ENCODE peak calls at places on chromosomes 4 and X, in five cellular contexts. W is GM12878, N is H1, D is HepG2, Y is K562. S is an unnamed sample.

GRCh38 chr4:167143018-167143417 is 91.3 kb downstream of the SPOCK3 start:
- DNase-seq in W (no peak), N (no peak), D (no peak), Y (no peak), S (no peak)

GRCh38 chr4:4446434-4446833 is 59.5 kb downstream of the NSG1 start:
- DNase-seq in W (no peak), N (no peak), D (no peak), Y (no peak), S (no peak)

GRCh38 chrX:74534569-74535038 is 79.8 kb downstream of the RLIM start:
- DNase-seq in Y (no peak), D (no peak), N (no peak), W (peak; percentile 36), S (no peak)

GRCh38 chrX:70175338-70175737 is 1.9 kb upstream of the DGAT2L6 start:
- DNase-seq in W (peak; percentile 20), N (no peak), D (no peak), Y (no peak), S (no peak)

GRCh38 chr4:23720556-23720955 is 169.3 kb downstream of the PPARGC1A start:
- DNase-seq in N (no peak), W (no peak), D (no peak), Y (no peak), S (no peak)

GRCh38 chr4:148447672-148448071 is 5.5 kb upstream of the NR3C2 start:
- DNase-seq in W (no peak), Y (no peak), N (no peak), D (no peak), S (no peak)

GRCh38 chr4:172982151-172982590 is 186.4 kb upstream of the GALNT7 start:
- DNase-seq in N (no peak), Y (no peak), W (peak; percentile 33), D (no peak), S (no peak)

GRCh38 chr4:128979934-128980333 is 113.4 kb downstream of the SCLT1 start:
- DNase-seq in W (no peak), N (no peak), Y (peak; percentile 8), D (no peak), S (peak; percentile 15)

GRCh38 chr4:128387600-128388351 is 100.2 kb upstream of the PGRMC2 start:
- DNase-seq in Y (no peak), D (no peak), W (no peak), N (no peak), S (no peak)

DNA sequence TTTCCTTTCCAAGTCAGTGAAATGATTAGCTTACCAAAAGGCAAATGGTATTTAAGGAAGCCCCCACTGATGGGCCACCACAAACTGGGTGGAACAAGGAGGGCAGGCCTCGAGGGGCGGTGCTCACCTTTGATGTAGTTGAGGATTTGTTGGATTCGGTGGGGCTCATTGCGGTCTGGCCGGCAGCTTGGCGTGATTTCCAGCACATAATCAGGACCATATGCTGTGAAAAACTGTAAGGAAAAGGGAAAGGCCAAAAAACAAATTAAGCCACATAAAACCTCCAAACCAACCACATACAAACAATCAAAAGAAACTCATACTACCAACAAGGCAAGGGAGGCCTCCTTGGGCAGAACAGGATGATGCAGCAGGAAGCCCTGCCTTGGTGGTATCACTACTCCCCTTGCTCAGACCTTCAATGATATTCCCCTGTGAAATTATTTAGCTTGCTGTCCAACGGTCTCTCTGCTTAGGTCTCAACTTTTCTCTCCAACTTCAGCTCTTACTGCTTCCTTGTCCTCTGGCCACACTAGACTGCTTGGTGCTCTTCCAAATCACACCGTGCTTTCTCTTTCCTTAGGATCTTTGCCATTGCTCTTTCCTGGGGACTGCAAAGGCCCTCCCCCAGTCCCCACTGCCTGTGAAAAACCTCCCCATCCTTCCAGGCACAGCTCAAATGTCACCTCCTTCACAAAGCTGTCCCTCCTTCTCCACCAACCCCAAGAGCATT is 46.1 kb upstream of the CITED1 start:
- DNase-seq in N (no peak), Y (no peak), D (no peak), W (no peak), S (no peak)
- TF ChIP-seq RFX5 in N (no peak), Y (no peak), D (no peak), W (no peak), S (no peak)

DNA sequence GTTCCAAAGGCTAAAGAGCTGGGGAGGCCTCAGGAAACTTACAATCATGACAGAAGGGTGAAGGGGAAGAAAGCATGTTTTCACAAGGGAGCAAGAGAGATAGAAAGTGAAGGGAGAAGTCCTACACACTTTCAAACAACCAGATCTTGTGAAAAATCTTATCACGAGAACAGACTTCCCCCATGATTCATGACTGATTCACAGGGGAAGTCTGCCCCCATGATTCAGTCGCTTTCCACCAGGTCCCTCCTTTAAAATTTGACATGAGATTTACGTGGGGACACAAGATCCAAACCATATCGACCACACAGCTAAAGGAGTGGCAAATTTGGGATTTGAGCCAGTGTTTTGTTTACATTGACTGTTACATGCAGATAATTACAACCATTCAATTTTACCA is 971.1 kb upstream of the HS3ST1 start:
- DNase-seq in N (no peak), Y (no peak), D (no peak), W (no peak), S (no peak)
- TF ChIP-seq GABPA in N (no peak), Y (no peak), D (no peak), W (no peak), S (no peak)

GRCh38 chr4:152719291-152719690 is 39.5 kb upstream of the TMEM154 start:
- DNase-seq in D (peak; percentile 18), Y (no peak), W (no peak), N (no peak), S (no peak)

GRCh38 chr4:152715076-152715475 is 35.3 kb upstream of the TMEM154 start:
- DNase-seq in N (no peak), D (no peak), Y (no peak), W (no peak), S (no peak)

GRCh38 chr4:152724494-152724893 is 44.7 kb upstream of the TMEM154 start:
- DNase-seq in W (no peak), Y (no peak), N (no peak), D (no peak), S (no peak)

GRCh38 chr4:152723236-152723635 is 43.4 kb upstream of the TMEM154 start:
- DNase-seq in W (no peak), N (no peak), Y (no peak), D (no peak), S (no peak)

DNA sequence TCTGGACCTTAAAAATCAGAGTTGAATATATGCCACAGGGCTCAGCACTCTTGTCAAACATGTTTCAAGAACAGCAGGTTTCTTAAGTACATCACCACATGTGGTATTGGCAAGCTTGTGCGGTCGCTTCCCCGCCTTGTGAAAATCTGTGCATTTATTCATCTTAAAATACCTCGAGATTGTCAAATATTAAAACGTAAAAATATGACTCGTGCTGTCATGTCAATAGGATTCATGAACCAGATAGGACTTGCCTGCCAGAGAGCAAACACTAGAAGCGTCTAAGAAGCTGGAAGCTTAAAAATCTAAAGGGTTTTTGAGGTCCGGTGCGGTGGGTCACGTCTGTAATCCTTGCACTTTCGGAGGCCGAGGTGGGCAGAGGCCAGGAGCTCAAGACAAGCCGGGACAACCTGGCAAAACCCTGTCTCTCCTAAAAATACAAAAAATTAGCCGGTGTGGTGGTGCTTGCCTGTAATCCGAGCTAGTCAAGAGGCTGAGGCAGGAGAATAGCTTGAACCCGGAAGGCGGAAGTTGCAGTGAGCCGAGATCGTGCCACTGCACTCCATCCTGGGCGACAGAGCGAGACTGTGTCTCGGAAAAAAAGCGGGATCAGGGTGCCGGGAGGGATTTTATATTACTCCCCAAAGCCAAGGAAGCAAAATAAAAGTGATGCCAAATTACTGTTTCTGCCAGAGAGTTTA is 40.2 kb upstream of the TMEM154 start:
- DNase-seq in N (no peak), W (no peak), D (no peak), Y (no peak), S (no peak)
- H3K9ac ChIP-seq in N (no peak overlapping the region), W (no peak overlapping the region), D (no peak overlapping the region), Y (no peak overlapping the region), S (no peak overlapping the region)

DNA sequence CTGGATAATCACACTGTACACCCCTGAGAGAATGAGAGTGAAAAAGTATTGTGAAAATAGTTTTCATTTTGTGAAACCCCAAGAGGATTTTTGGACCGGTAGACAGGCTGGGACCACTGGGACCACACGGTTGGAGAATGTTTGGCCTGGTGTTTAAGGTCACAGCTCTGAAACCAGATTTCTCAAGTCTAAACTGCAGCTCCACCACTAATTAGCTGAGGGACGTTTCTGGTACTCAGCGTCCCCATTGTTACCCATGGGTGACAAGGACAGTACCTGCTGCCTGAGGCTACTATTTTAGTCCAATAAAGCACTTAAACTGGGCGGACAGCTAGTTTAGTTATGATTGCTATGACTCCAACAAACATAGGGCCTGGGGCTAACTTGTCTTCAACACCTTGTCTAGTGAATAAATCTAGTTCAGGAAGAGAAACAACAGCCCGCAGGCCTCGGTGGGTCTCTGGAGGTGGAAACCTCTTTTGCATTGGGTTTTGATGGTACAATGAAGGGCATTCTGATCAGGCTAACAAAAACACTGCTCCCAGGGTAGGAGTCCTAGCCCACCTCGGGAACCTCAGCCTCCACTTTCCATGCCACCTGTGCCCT is 509 bp upstream of the USP11 start:
- DNase-seq in N (no peak), D (no peak), Y (no peak), W (no peak), S (no peak)
- TF ChIP-seq RFX5 in N (no peak), D (no peak), Y (no peak), W (no peak), S (no peak)

GRCh38 chr4:152696764-152697250 is 17.0 kb upstream of the TMEM154 start:
- DNase-seq in N (no peak), W (peak; percentile 98), D (peak; percentile 63), Y (no peak), S (no peak)
- TF ChIP-seq GABPA in N (no peak), W (peak; percentile 49), D (no peak), Y (no peak), S (no peak)

DNA sequence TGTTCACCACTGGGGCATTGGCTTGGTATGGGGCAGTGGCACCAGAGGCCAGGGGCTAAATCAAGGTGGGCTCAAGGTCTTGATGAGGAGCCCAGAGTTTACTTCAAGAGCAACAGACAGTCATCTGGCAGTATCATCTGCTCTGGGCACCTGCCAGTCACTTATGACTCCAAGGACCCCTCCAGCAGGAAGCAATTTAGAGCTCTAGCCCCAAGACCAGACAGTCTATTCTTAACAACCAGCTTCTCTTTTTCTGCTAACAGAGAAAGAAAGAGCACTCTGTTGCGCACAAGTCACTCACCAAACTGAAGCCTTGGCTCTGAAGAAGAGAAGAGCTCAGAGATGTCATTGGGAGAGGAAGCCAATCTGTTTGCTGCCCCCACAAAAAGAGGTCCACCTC is 309.2 kb downstream of the HS3ST1 start:
- DNase-seq in Y (no peak), D (no peak), W (no peak), N (no peak), S (no peak)
- H3K9ac ChIP-seq in Y (no peak overlapping the region), D (no peak overlapping the region), W (no peak overlapping the region), N (no peak overlapping the region), S (no peak overlapping the region)

S was measured in SK-N-SH.